ENCODE peak calls at places on chromosome 19, in eight cellular contexts. One of them, this sample, is unnamed. For H3K79me2 and H3K4me1, the result is how much of the 10 kb centered on the place peaks cover.

GRCh38 chr19:3115411-3115810 is 20.4 kb upstream of the GNA15 start:
- DNase-seq in neural progenitor cell: no peak
- DNase-seq in PC-9: no peak
- DNase-seq in DND-41: no peak
- DNase-seq in PC-3: no peak
- DNase-seq in fibroblast of lung: no peak
- DNase-seq in astrocyte: no peak
- DNase-seq in mammary epithelial cell: no peak
- DNase-seq in this sample: peak

GRCh38 chr19:49951806-49952474 is 9.0 kb downstream of the SIGLEC11 start:
- DNase-seq in DND-41: no peak
- DNase-seq in fibroblast of lung: no peak
- DNase-seq in PC-3: no peak
- DNase-seq in neural progenitor cell: no peak
- DNase-seq in mammary epithelial cell: no peak
- DNase-seq in astrocyte: no peak
- DNase-seq in PC-9: no peak
- DNase-seq in this sample: no peak

GRCh38 chr19:51025809-51026553 is 435 bp downstream of the KLK11 start:
- DNase-seq in PC-3: no peak
- DNase-seq in PC-9: no peak
- DNase-seq in mammary epithelial cell: no peak
- DNase-seq in neural progenitor cell: no peak
- DNase-seq in DND-41: no peak
- DNase-seq in astrocyte: no peak
- DNase-seq in fibroblast of lung: no peak
- DNase-seq in this sample: peak

GRCh38 chr19:50455992-50456391 is 20.3 kb upstream of the EMC10 start:
- DNase-seq in astrocyte: no peak
- DNase-seq in DND-41: no peak
- DNase-seq in PC-9: no peak
- DNase-seq in PC-3: no peak
- DNase-seq in neural progenitor cell: no peak
- DNase-seq in fibroblast of lung: no peak
- DNase-seq in mammary epithelial cell: no peak
- DNase-seq in this sample: no peak

GRCh38 chr19:57239982-57240310 is 486 bp upstream of the ZNF805 start:
- DNase-seq in astrocyte: no peak
- DNase-seq in PC-9: no peak
- DNase-seq in DND-41: no peak
- DNase-seq in PC-3: no peak
- DNase-seq in fibroblast of lung: no peak
- DNase-seq in neural progenitor cell: no peak
- DNase-seq in mammary epithelial cell: no peak
- DNase-seq in this sample: no peak

GRCh38 chr19:10068205-10068604 is 17.9 kb upstream of the SHFL start:
- DNase-seq in mammary epithelial cell: peak
- DNase-seq in PC-3: no peak
- DNase-seq in astrocyte: no peak
- DNase-seq in DND-41: no peak
- DNase-seq in PC-9: no peak
- DNase-seq in fibroblast of lung: no peak
- DNase-seq in neural progenitor cell: no peak
- DNase-seq in this sample: no peak

GRCh38 chr19:58558066-58558622 is at the start of gene UBE2M:
- DNase-seq in PC-9: no peak
- DNase-seq in DND-41: peak
- DNase-seq in astrocyte: peak
- DNase-seq in PC-3: no peak
- DNase-seq in mammary epithelial cell: no peak
- DNase-seq in fibroblast of lung: peak
- DNase-seq in neural progenitor cell: no peak
- DNase-seq in this sample: no peak

GRCh38 chr19:48751835-48752510 is 468 bp downstream of the FUT1 start:
- DNase-seq in fibroblast of lung: no peak
- DNase-seq in mammary epithelial cell: peak
- DNase-seq in PC-9: no peak
- DNase-seq in DND-41: peak
- DNase-seq in neural progenitor cell: peak
- DNase-seq in PC-3: peak
- DNase-seq in astrocyte: no peak
- DNase-seq in this sample: peak

GRCh38 chr19:5144545-5145179 is 175.7 kb downstream of the KDM4B start:
- DNase-seq in astrocyte: no peak
- DNase-seq in DND-41: no peak
- DNase-seq in neural progenitor cell: no peak
- DNase-seq in mammary epithelial cell: no peak
- DNase-seq in PC-3: no peak
- DNase-seq in fibroblast of lung: no peak
- DNase-seq in PC-9: no peak
- DNase-seq in this sample: peak

GRCh38 chr19:5255602-5256231 is 84.9 kb downstream of the PTPRS start:
- DNase-seq in fibroblast of lung: no peak
- DNase-seq in PC-3: no peak
- DNase-seq in mammary epithelial cell: no peak
- DNase-seq in PC-9: no peak
- DNase-seq in DND-41: no peak
- DNase-seq in neural progenitor cell: no peak
- DNase-seq in astrocyte: no peak
- DNase-seq in this sample: peak

GRCh38 chr19:3644351-3645066 is 17.9 kb upstream of the CACTIN start:
- DNase-seq in fibroblast of lung: peak
- DNase-seq in neural progenitor cell: no peak
- DNase-seq in PC-9: no peak
- DNase-seq in astrocyte: peak
- DNase-seq in PC-3: no peak
- DNase-seq in DND-41: no peak
- DNase-seq in mammary epithelial cell: no peak
- DNase-seq in this sample: no peak

GRCh38 chr19:58399903-58400637 is 4.6 kb downstream of the RNF225 start:
- DNase-seq in fibroblast of lung: no peak
- DNase-seq in DND-41: no peak
- DNase-seq in mammary epithelial cell: no peak
- DNase-seq in astrocyte: no peak
- DNase-seq in PC-9: no peak
- DNase-seq in PC-3: no peak
- DNase-seq in neural progenitor cell: no peak
- DNase-seq in this sample: peak

GRCh38 chr19:34171539-34171876 is 796 bp upstream of the LSM14A start:
- DNase-seq in fibroblast of lung: peak
- DNase-seq in astrocyte: peak
- DNase-seq in mammary epithelial cell: peak
- DNase-seq in neural progenitor cell: no peak
- DNase-seq in PC-3: peak
- DNase-seq in PC-9: no peak
- DNase-seq in DND-41: no peak
- DNase-seq in this sample: peak

GRCh38 chr19:37977992-37978391 is 71.0 kb downstream of the SIPA1L3 start:
- DNase-seq in mammary epithelial cell: peak
- DNase-seq in PC-9: no peak
- DNase-seq in DND-41: no peak
- DNase-seq in neural progenitor cell: peak
- DNase-seq in fibroblast of lung: peak
- DNase-seq in astrocyte: peak
- DNase-seq in PC-3: no peak
- DNase-seq in this sample: no peak

GRCh38 chr19:1269478-1270167 is 491 bp downstream of the CIRBP start:
- DNase-seq in neural progenitor cell: peak
- DNase-seq in astrocyte: peak
- DNase-seq in mammary epithelial cell: peak
- DNase-seq in DND-41: peak
- DNase-seq in PC-9: peak
- DNase-seq in PC-3: peak
- DNase-seq in fibroblast of lung: peak
- DNase-seq in this sample: peak

GRCh38 chr19:33238750-33239149 is 13.1 kb upstream of the SLC7A10 start:
- DNase-seq in PC-3: no peak
- DNase-seq in PC-9: no peak
- DNase-seq in astrocyte: no peak
- DNase-seq in mammary epithelial cell: no peak
- DNase-seq in fibroblast of lung: no peak
- DNase-seq in DND-41: no peak
- DNase-seq in neural progenitor cell: no peak
- DNase-seq in this sample: no peak

DNA sequence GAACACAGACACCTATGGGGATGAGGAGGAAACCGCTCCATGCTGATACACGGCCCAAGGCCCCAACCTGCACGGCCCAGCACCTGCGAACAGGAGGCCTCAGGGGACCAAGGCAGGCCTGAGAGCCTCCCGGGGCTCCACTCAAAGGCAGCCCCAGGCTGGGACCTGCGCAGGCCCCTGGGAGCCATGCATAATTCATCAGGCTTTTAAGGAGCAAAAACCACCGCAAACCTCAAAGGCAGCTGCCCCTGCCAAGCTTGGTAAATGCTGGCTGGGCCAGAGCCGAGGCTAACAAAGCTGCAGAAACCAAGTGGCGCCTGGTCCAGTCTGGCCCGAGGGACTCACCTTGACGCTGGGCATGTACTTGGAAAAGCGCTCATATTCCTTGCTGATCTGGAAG is 8.0 kb downstream of the DDX39A start:
- DNase-seq in DND-41: no peak
- DNase-seq in astrocyte: no peak
- DNase-seq in PC-9: no peak
- DNase-seq in neural progenitor cell: no peak
- DNase-seq in fibroblast of lung: no peak
- DNase-seq in PC-3: no peak
- DNase-seq in mammary epithelial cell: no peak
- DNase-seq in this sample: peak
- H3K4me2 ChIP-seq in DND-41: no peak
- H3K4me2 ChIP-seq in astrocyte: no peak
- H3K4me2 ChIP-seq in PC-9: no peak
- H3K4me2 ChIP-seq in neural progenitor cell: no peak
- H3K4me2 ChIP-seq in fibroblast of lung: no peak
- H3K4me2 ChIP-seq in PC-3: no peak
- H3K4me2 ChIP-seq in mammary epithelial cell: no peak
- H3K4me2 ChIP-seq in this sample: no peak

DNA sequence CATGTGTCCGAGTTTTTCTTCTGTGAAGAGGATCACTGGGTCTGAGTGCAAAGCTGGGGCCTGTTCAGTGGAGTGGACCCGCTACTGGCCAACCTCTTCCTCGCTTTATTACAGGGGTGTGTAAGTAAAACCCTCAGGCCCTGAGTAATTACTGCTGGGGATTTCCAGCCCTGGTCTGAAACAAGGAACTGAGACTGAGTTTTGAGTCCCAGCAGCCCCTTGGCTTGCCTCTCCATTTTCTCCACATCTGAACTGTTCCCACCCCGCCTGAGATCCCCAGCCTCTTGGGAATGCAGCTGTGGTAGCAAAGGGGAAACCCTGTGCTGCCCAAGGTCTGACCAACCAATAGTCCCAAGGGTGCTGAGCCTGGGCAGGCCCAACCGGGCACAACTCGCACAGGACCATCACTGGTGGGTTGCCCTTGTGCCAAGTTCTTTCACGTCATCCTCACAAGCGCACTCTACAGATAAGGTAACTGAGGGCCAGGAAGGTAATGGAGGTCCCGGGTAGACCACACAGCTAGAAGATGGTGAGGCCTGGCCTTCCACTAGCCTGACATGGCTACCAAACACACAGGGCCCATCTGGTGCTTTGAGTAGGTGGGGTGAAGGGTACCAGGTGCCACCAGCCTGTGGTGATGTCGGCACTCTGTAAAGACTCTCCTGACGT is 13.7 kb upstream of the SLC35E1 start:
- DNase-seq in DND-41: peak
- DNase-seq in PC-3: no peak
- DNase-seq in neural progenitor cell: no peak
- DNase-seq in fibroblast of lung: no peak
- DNase-seq in mammary epithelial cell: peak
- DNase-seq in astrocyte: no peak
- DNase-seq in PC-9: no peak
- DNase-seq in this sample: peak
- H3K79me2 ChIP-seq in DND-41: half or more
- H3K79me2 ChIP-seq in PC-3: half or more
- H3K79me2 ChIP-seq in neural progenitor cell: half or more
- H3K79me2 ChIP-seq in fibroblast of lung: half or more
- H3K79me2 ChIP-seq in mammary epithelial cell: half or more
- H3K79me2 ChIP-seq in astrocyte: half or more
- H3K79me2 ChIP-seq in PC-9: half or more
- H3K79me2 ChIP-seq in this sample: half or more

DNA sequence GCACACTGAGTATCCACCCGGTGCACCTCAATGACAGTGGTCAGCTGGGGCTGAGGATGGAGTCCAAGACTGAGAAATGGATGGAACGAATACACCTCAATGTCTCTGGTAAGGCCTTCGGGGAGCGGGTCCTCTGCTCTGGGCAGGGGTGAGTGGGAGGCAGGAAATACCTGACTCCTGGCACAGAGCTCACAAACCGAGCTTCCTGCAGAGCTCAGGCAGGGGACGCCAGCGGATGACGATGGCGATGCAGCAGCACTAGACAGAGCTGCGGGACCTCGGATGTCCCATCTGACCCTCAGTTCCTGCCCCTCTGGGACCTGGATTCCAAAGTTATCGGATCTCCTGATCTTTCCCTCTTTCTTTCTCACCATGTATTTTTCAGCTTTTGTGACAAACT is 3.8 kb downstream of the CD22 start:
- DNase-seq in astrocyte: no peak
- DNase-seq in PC-9: no peak
- DNase-seq in fibroblast of lung: no peak
- DNase-seq in DND-41: no peak
- DNase-seq in mammary epithelial cell: no peak
- DNase-seq in neural progenitor cell: no peak
- DNase-seq in PC-3: no peak
- DNase-seq in this sample: peak
- H3K4me1 ChIP-seq in astrocyte: under half
- H3K4me1 ChIP-seq in PC-9: under half
- H3K4me1 ChIP-seq in fibroblast of lung: under half
- H3K4me1 ChIP-seq in DND-41: under half
- H3K4me1 ChIP-seq in mammary epithelial cell: under half
- H3K4me1 ChIP-seq in neural progenitor cell: under half
- H3K4me1 ChIP-seq in PC-3: under half
- H3K4me1 ChIP-seq in this sample: under half

DNA sequence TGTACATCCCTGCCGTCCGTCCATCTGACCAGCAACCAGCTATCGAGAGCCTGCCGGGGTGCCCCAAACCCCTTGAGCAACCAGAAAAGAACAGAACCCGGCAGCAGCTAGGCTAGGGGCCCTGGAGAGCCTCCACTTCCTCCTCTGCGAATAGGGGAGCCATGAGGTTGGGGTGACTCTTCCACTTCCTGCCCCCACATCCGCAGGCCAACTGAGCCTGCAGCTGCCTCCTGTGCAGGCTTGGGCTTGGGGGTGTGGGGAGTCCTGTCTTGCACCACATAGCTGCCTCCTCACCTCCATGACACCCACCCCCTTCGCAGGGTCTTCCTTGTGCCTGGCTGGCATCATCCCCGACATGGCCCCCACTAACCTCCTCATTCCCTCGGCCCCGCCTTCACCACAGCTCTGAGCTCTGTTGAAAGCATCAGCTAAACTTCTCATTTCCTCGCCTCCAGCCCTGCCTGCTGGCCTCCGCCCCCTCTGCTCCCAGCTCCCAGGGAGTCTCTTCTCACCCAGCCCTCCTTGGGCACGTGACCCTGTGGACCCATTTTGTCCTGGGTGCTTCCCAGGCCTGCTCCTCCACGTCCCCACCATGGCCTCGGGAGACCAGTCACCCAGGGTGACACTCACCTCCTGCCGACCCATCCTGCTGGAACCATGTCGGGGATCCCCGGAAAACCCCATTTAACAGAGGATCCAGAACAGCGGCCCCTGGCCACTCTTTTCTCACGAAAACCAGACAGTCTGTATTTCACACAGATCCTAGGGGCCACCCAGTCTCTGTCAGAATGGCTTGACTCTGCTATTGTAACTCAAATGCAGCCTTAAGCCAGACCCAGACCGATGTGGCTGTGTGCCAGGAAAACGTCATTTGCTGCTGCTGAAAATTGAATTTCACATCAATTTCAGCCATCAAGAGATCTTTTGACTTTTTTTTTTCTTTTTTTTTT is 50.4 kb downstream of the MYO9B start:
- DNase-seq in DND-41: peak
- DNase-seq in astrocyte: no peak
- DNase-seq in neural progenitor cell: no peak
- DNase-seq in fibroblast of lung: peak
- DNase-seq in PC-9: no peak
- DNase-seq in PC-3: no peak
- DNase-seq in mammary epithelial cell: no peak
- DNase-seq in this sample: peak
- H3K4me2 ChIP-seq in DND-41: peak
- H3K4me2 ChIP-seq in astrocyte: peak
- H3K4me2 ChIP-seq in neural progenitor cell: no peak
- H3K4me2 ChIP-seq in fibroblast of lung: peak
- H3K4me2 ChIP-seq in PC-9: no peak
- H3K4me2 ChIP-seq in PC-3: no peak
- H3K4me2 ChIP-seq in mammary epithelial cell: peak
- H3K4me2 ChIP-seq in this sample: peak